ENCODE peak calls at places on chromosomes 7 and 10, in six cellular contexts. One of them, this sample, is unnamed.

GRCh38 chr10:72044417-72045041 is 43.8 kb downstream of the SPOCK2 start:
- DNase-seq in GM12878: no peak
- DNase-seq in A549: no peak
- DNase-seq in H1: no peak
- DNase-seq in K562: no peak
- DNase-seq in HCT116: no peak
- DNase-seq in this sample: no peak

GRCh38 chr10:51063659-51064535 is 10.4 kb upstream of the PRKG1 start:
- DNase-seq in H1: no peak
- DNase-seq in HCT116: peak; percentile 15
- DNase-seq in GM12878: no peak
- DNase-seq in A549: no peak
- DNase-seq in K562: no peak
- DNase-seq in this sample: peak; percentile 19

GRCh38 chr7:114047889-114048288 is 129.1 kb upstream of the PPP1R3A start:
- DNase-seq in GM12878: no peak
- DNase-seq in K562: no peak
- DNase-seq in H1: no peak
- DNase-seq in HCT116: no peak
- DNase-seq in A549: peak; percentile 1
- DNase-seq in this sample: peak; percentile 38

GRCh38 chr10:50417486-50417905 is 166.2 kb upstream of the ASAH2 start:
- DNase-seq in GM12878: no peak
- DNase-seq in H1: no peak
- DNase-seq in A549: peak; percentile 16
- DNase-seq in K562: peak; percentile 24
- DNase-seq in HCT116: no peak
- DNase-seq in this sample: peak; percentile 30

GRCh38 chr10:71513454-71513853 is 116.7 kb downstream of the CDH23 start:
- DNase-seq in HCT116: no peak
- DNase-seq in A549: no peak
- DNase-seq in H1: no peak
- DNase-seq in K562: no peak
- DNase-seq in GM12878: no peak
- DNase-seq in this sample: no peak

GRCh38 chr10:75083972-75084833 is 27.3 kb upstream of the SAMD8 start:
- DNase-seq in A549: no peak
- DNase-seq in K562: no peak
- DNase-seq in H1: no peak
- DNase-seq in HCT116: no peak
- DNase-seq in GM12878: no peak
- DNase-seq in this sample: no peak

GRCh38 chr7:1666779-1667565 is 3.1 kb upstream of the ELFN1 start:
- DNase-seq in HCT116: no peak
- DNase-seq in GM12878: no peak
- DNase-seq in H1: no peak
- DNase-seq in A549: peak; percentile 62
- DNase-seq in K562: peak; percentile 43
- DNase-seq in this sample: no peak

GRCh38 chr7:81248420-81248819 is 329.6 kb upstream of the SEMA3C start:
- DNase-seq in A549: no peak
- DNase-seq in H1: no peak
- DNase-seq in GM12878: no peak
- DNase-seq in K562: no peak
- DNase-seq in HCT116: no peak
- DNase-seq in this sample: no peak

GRCh38 chr7:108135446-108136190 is 5.5 kb upstream of the LAMB4 start:
- DNase-seq in GM12878: peak; percentile 88
- DNase-seq in K562: no peak
- DNase-seq in H1: no peak
- DNase-seq in HCT116: no peak
- DNase-seq in A549: no peak
- DNase-seq in this sample: peak; percentile 94

GRCh38 chr7:95420996-95421846 is 13.6 kb downstream of the PON2 start:
- DNase-seq in GM12878: no peak
- DNase-seq in K562: no peak
- DNase-seq in H1: no peak
- DNase-seq in A549: no peak
- DNase-seq in HCT116: no peak
- DNase-seq in this sample: no peak

GRCh38 chr7:51067757-51068156 is 248.9 kb downstream of the COBL start:
- DNase-seq in HCT116: peak; percentile 35
- DNase-seq in H1: no peak
- DNase-seq in GM12878: no peak
- DNase-seq in K562: peak; percentile 40
- DNase-seq in A549: peak; percentile 67
- DNase-seq in this sample: peak; percentile 70

GRCh38 chr7:22433710-22434460 is 66.1 kb downstream of the STEAP1B start:
- DNase-seq in A549: no peak
- DNase-seq in GM12878: no peak
- DNase-seq in HCT116: no peak
- DNase-seq in H1: peak; percentile 33
- DNase-seq in K562: peak; percentile 79
- DNase-seq in this sample: no peak

GRCh38 chr7:30029696-30030095 is 1.5 kb downstream of the PLEKHA8 start:
- DNase-seq in GM12878: no peak
- DNase-seq in HCT116: no peak
- DNase-seq in H1: no peak
- DNase-seq in K562: no peak
- DNase-seq in A549: peak; percentile 31
- DNase-seq in this sample: peak; percentile 56

GRCh38 chr7:51521054-51521453 is 204.4 kb upstream of the COBL start:
- DNase-seq in A549: no peak
- DNase-seq in HCT116: no peak
- DNase-seq in K562: no peak
- DNase-seq in H1: no peak
- DNase-seq in GM12878: no peak
- DNase-seq in this sample: no peak

GRCh38 chr7:73647725-73648592 is 19.7 kb upstream of the VPS37D start:
- DNase-seq in GM12878: no peak
- DNase-seq in A549: peak; percentile 43
- DNase-seq in K562: no peak
- DNase-seq in HCT116: no peak
- DNase-seq in H1: no peak
- DNase-seq in this sample: peak; percentile 41

GRCh38 chr10:74991435-74991834 is 120.0 kb upstream of the SAMD8 start:
- DNase-seq in HCT116: peak; percentile 50
- DNase-seq in A549: peak; percentile 75
- DNase-seq in K562: peak; percentile 68
- DNase-seq in H1: no peak
- DNase-seq in GM12878: no peak
- DNase-seq in this sample: peak; percentile 41

GRCh38 chr7:111384065-111384891 is 178.0 kb downstream of the IMMP2L start:
- DNase-seq in H1: no peak
- DNase-seq in GM12878: no peak
- DNase-seq in HCT116: no peak
- DNase-seq in A549: peak; percentile 35
- DNase-seq in K562: no peak
- DNase-seq in this sample: no peak

GRCh38 chr7:142513221-142513955 is 235.9 kb upstream of the PRSS1 start:
- DNase-seq in K562: no peak
- DNase-seq in GM12878: no peak
- DNase-seq in HCT116: no peak
- DNase-seq in H1: no peak
- DNase-seq in A549: no peak
- DNase-seq in this sample: no peak

GRCh38 chr10:78992333-78992732 is 76.4 kb upstream of the ZMIZ1 start:
- DNase-seq in HCT116: no peak
- DNase-seq in H1: no peak
- DNase-seq in K562: no peak
- DNase-seq in GM12878: no peak
- DNase-seq in A549: no peak
- DNase-seq in this sample: peak; percentile 30

GRCh38 chr10:100504101-100504500 is 15.6 kb downstream of the SEC31B start:
- DNase-seq in GM12878: no peak
- DNase-seq in H1: no peak
- DNase-seq in HCT116: no peak
- DNase-seq in A549: no peak
- DNase-seq in K562: no peak
- DNase-seq in this sample: no peak

DNA sequence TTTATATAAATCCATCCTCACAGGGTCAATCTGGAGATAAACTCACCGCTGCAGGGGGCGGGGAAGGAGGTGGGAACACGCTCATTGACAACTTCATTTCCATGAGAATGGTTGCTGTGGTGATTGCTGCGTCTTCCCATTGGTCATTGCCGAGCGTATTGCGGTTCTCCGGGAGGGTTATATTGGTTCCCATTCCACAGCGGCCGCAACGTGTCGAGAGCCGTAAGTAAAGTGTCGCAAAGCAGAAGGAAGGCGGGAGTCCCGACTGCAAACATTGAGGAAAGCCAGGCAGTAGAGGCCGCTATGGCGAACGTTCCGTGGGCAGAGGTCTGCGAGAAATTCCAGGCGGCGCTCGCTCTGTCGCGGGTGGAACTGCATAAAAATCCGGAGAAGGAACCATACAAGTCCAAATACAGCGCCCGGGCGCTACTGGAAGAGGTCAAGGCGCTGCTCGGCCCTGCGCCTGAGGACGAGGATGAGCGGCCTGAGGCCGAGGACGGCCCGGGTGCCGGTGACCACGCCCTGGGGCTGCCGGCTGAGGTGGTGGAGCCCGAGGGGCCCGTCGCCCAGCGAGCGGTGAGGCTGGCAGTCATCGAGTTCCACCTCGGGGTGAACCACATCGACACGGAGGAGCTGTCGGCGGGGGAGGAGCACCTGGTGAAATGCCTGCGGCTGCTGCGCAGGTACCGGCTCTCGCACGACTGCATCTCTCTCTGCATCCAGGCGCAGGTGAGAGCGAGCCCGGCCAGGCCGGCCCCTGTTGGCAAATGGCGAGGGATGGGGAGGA is at the start of gene KIFBP:
- DNase-seq in H1: peak; percentile 89
- DNase-seq in GM12878: peak; percentile 89
- DNase-seq in HCT116: peak; percentile 96
- DNase-seq in A549: peak; percentile 98
- DNase-seq in K562: peak; percentile 98
- DNase-seq in this sample: peak; percentile 98
- TF ChIP-seq POLR2A in H1: peak; percentile 82
- TF ChIP-seq POLR2A in GM12878: peak; percentile 86
- TF ChIP-seq POLR2A in HCT116: peak; percentile 85
- TF ChIP-seq POLR2A in A549: peak; percentile 71
- TF ChIP-seq POLR2A in K562: peak; percentile 89
- TF ChIP-seq POLR2A in this sample: peak; percentile 70

DNA sequence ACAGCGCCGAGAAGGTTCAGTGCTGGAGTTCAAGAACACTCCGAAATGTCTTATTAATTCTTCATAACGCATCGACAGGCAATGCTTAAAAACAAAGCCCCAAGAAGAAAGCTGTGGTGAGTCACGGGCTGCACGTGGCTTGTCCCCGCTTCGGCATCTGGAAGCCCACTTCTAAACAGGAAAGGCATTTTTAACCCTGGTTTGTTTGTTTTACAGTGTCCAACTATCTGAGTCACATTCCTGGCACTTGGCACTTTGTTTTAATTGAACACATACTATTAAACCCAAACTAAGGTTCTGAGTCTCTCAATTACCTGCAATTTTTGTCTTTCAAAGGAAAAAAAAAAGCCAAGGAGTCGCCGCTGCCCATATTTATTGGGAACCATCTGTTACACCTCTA is 49.9 kb upstream of the MGMT start:
- DNase-seq in GM12878: no peak
- DNase-seq in A549: no peak
- DNase-seq in K562: no peak
- DNase-seq in H1: no peak
- DNase-seq in HCT116: no peak
- DNase-seq in this sample: no peak
- TF ChIP-seq MAX in GM12878: no peak
- TF ChIP-seq MAX in A549: no peak
- TF ChIP-seq MAX in K562: no peak
- TF ChIP-seq MAX in H1: no peak
- TF ChIP-seq MAX in HCT116: no peak
- TF ChIP-seq MAX in this sample: no peak

GRCh38 chr7:46152671-46153070 is 231.6 kb upstream of the IGFBP3 start:
- DNase-seq in H1: no peak
- DNase-seq in K562: no peak
- DNase-seq in A549: no peak
- DNase-seq in GM12878: no peak
- DNase-seq in HCT116: no peak
- DNase-seq in this sample: no peak

GRCh38 chr7:46156039-46156438 is 235.0 kb upstream of the IGFBP3 start:
- DNase-seq in K562: no peak
- DNase-seq in HCT116: no peak
- DNase-seq in H1: no peak
- DNase-seq in GM12878: no peak
- DNase-seq in A549: no peak
- DNase-seq in this sample: peak; percentile 25

GRCh38 chr7:46155367-46155766 is 234.3 kb upstream of the IGFBP3 start:
- DNase-seq in K562: no peak
- DNase-seq in HCT116: no peak
- DNase-seq in GM12878: no peak
- DNase-seq in A549: no peak
- DNase-seq in H1: no peak
- DNase-seq in this sample: no peak

GRCh38 chr7:46153583-46153950 is 232.5 kb upstream of the IGFBP3 start:
- DNase-seq in GM12878: no peak
- DNase-seq in H1: no peak
- DNase-seq in K562: no peak
- DNase-seq in HCT116: no peak
- DNase-seq in A549: no peak
- DNase-seq in this sample: no peak

DNA sequence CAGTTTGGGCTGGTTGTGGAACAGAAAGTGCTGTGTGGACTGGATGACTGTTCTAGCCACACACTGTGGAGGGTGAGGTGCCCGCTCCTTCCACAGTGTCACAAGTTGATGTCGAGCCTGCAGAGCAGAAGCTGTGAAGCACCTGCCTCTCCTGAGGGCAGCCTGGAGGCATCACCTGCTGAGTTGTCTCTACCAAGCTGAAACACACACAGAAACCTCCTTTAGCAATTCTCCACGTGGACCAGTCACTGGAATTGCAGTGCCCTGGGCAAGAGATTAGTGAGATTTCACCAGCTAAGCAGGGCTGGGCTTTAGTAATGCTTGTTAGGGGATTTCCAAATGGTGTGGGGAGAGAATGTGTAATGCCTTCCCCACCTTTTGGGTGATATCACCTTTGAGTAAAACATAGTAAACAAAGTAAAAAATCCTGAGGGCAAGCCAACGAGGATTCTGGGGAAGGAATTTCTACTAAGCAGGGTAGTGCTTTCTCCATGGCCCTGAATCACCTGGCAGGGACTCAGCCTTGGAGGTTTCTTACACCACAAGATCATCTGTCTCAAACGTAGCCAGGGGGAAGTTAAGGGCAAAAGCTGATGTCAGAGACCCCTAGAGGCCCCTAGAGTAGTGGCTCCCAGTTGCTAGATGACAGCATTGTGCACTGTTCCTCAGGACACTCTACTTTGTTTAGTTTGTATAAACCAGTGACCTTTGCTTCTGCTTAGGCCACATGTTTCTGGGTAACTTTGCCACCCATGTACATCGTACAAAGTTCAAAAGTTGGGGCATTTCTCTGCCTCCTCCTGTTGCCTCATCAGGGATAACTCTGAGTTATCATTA is 233.1 kb upstream of the IGFBP3 start:
- DNase-seq in H1: no peak
- DNase-seq in HCT116: no peak
- DNase-seq in GM12878: peak; percentile 55
- DNase-seq in K562: no peak
- DNase-seq in A549: no peak
- DNase-seq in this sample: no peak
- TF ChIP-seq POLR2A in H1: no peak
- TF ChIP-seq POLR2A in HCT116: no peak
- TF ChIP-seq POLR2A in GM12878: no peak
- TF ChIP-seq POLR2A in K562: no peak
- TF ChIP-seq POLR2A in A549: no peak
- TF ChIP-seq POLR2A in this sample: no peak

GRCh38 chr10:7117177-7117799 is 293.5 kb downstream of the SFMBT2 start:
- DNase-seq in HCT116: no peak
- DNase-seq in GM12878: no peak
- DNase-seq in H1: no peak
- DNase-seq in A549: no peak
- DNase-seq in K562: no peak
- DNase-seq in this sample: no peak
- TF ChIP-seq MAX in HCT116: no peak
- TF ChIP-seq MAX in GM12878: no peak
- TF ChIP-seq MAX in H1: no peak
- TF ChIP-seq MAX in A549: no peak
- TF ChIP-seq MAX in K562: no peak
- TF ChIP-seq MAX in this sample: no peak